ENCODE peak calls at places on chromosome X, in eight cellular contexts. L is fibroblast of lung, W is heart left ventricle, S is GM06990, Q is transverse colon, N is cardiac fibroblast, D is HFF-Myc, F is Panc1. B is an unnamed sample.

GRCh38 chrX:76538860-76539259 is 111.3 kb downstream of the MAGEE1 start:
- DNase-seq in L (no peak), F (no peak), W (no peak), Q (no peak), D (no peak), N (no peak), S (no peak), B (no peak)

GRCh38 chrX:22533898-22534297 is 261.2 kb downstream of the CBLL2 start:
- DNase-seq in W (no peak), L (peak), F (no peak), Q (no peak), S (no peak), D (no peak), N (no peak), B (no peak)

GRCh38 chrX:12115377-12115776 is 22.9 kb upstream of the FRMPD4 start:
- DNase-seq in L (no peak), F (no peak), D (no peak), N (no peak), W (no peak), S (no peak), Q (no peak), B (no peak)

GRCh38 chrX:136491832-136492231 is 4.1 kb downstream of the BRS3 start:
- DNase-seq in S (no peak), F (no peak), N (no peak), W (no peak), L (no peak), D (no peak), Q (no peak), B (no peak)

GRCh38 chrX:142250502-142250901 is 45.4 kb upstream of the MAGEC2 start:
- DNase-seq in D (no peak), Q (no peak), N (no peak), W (no peak), F (no peak), S (no peak), L (no peak), B (no peak)

GRCh38 chrX:15911729-15912550 is 57.3 kb upstream of the AP1S2 start:
- DNase-seq in N (peak), L (no peak), F (no peak), D (no peak), W (no peak), Q (no peak), S (peak), B (peak)

GRCh38 chrX:103565752-103566151 is 19.6 kb upstream of the TCEAL4 start:
- DNase-seq in F (no peak), S (no peak), L (peak), D (no peak), W (no peak), N (peak), Q (no peak), B (peak)

GRCh38 chrX:27964432-27964831 is 16.8 kb downstream of the DCAF8L1 start:
- DNase-seq in N (no peak), L (peak), W (no peak), D (no peak), F (no peak), S (no peak), Q (no peak), B (no peak)

GRCh38 chrX:46308106-46308505 is 237.1 kb downstream of the ZNF674 start:
- DNase-seq in L (no peak), D (no peak), W (no peak), S (no peak), N (no peak), Q (no peak), F (no peak), B (no peak)

GRCh38 chrX:132474522-132474921 is 14.3 kb downstream of the MBNL3 start:
- DNase-seq in F (no peak), S (no peak), Q (no peak), D (no peak), L (peak), N (peak), W (no peak), B (no peak)

GRCh38 chrX:24876782-24877315 is 138.9 kb downstream of the ARX start:
- DNase-seq in L (no peak), D (no peak), F (no peak), S (no peak), Q (no peak), N (no peak), W (no peak), B (no peak)

GRCh38 chrX:153474266-153474665 is 3.9 kb upstream of the HAUS7 start:
- DNase-seq in L (no peak), S (no peak), N (no peak), Q (no peak), W (no peak), D (no peak), F (no peak), B (no peak)

GRCh38 chrX:74535211-74535621 is 79.2 kb downstream of the RLIM start:
- DNase-seq in L (peak), D (peak), W (no peak), F (no peak), Q (peak), N (peak), S (no peak), B (peak)

GRCh38 chrX:74534569-74535038 is 79.8 kb downstream of the RLIM start:
- DNase-seq in N (no peak), L (peak), D (no peak), Q (no peak), F (no peak), W (no peak), S (peak), B (peak)

GRCh38 chrX:74537011-74537390 is 77.4 kb downstream of the RLIM start:
- DNase-seq in N (peak), D (no peak), F (no peak), S (no peak), Q (no peak), W (no peak), L (peak), B (peak)

GRCh38 chrX:74535633-74536141 is 78.7 kb downstream of the RLIM start:
- DNase-seq in W (peak), D (no peak), F (no peak), S (peak), N (peak), Q (peak), L (peak), B (peak)

GRCh38 chrX:74536142-74537010 is 78.0 kb downstream of the RLIM start:
- DNase-seq in W (peak), Q (peak), D (no peak), F (no peak), L (peak), S (peak), N (peak), B (peak)
- H3K4me3 ChIP-seq in W (peak), Q (peak), D (peak), F (peak), L (peak), S (peak), N (peak), B (peak)

GRCh38 chrX:133653363-133653762 is 238.1 kb upstream of the GPC4 start:
- DNase-seq in Q (no peak), W (no peak), S (no peak), D (no peak), N (no peak), L (no peak), F (no peak), B (no peak)
- TF ChIP-seq CTCF in Q (no peak), W (no peak), S (no peak), D (no peak), N (no peak), L (no peak), F (no peak), B (no peak)

GRCh38 chrX:122219226-122219625 is 964.9 kb upstream of the GRIA3 start:
- DNase-seq in F (no peak), W (no peak), N (no peak), D (no peak), S (no peak), Q (no peak), L (no peak), B (no peak)

GRCh38 chrX:122219735-122220134 is 964.3 kb upstream of the GRIA3 start:
- DNase-seq in F (no peak), D (no peak), Q (no peak), W (no peak), N (no peak), S (no peak), L (no peak), B (no peak)

GRCh38 chrX:122218666-122219065 is 965.4 kb upstream of the GRIA3 start:
- DNase-seq in N (no peak), Q (no peak), D (no peak), S (no peak), F (no peak), W (no peak), L (no peak), B (no peak)

DNA sequence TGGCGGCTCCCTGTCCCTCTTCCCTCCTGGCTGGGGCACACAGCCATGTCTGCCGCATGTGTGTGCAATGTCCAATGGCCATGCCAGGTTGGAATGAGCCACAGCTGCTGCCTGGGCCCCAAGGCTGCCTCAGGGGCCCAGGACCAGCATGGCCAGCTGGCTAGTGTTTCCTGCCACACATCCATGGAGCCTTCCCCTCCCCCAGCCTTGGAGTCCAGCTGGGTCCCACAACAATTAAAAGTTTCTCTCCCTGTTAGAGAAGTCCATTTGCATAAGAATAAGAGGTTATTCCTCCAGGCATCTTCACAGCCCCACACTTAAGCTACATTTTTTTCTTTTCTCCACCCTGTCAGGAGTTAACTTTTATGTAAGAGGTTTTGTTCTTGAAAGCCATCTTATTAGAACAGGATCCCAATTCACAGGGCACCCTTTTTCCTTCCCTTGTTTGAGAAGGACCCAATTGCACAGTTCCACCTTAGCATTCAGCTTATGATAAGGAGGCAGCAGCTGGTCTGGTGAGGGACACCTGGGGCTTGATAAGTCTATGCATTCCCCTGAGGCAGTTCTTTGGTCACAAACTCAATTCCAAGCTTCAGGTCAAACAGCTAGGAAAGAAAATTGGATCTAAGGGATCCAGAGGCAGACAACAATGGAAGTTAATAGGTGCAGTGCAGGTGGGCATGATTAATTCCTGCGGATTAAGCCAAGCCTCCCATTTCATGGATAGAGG is 963.3 kb upstream of the GRIA3 start:
- DNase-seq in F (no peak), S (no peak), Q (no peak), L (no peak), D (no peak), N (no peak), W (no peak), B (no peak)
- H3K4me3 ChIP-seq in F (no peak), S (no peak), Q (no peak), L (no peak), D (no peak), N (no peak), W (no peak), B (no peak)

GRCh38 chrX:82224961-82225360 is 1023.1 kb downstream of the SH3BGRL start:
- DNase-seq in Q (no peak), S (no peak), L (no peak), F (no peak), N (no peak), D (no peak), W (no peak), B (no peak)

GRCh38 chrX:82232679-82233078 is 1030.8 kb downstream of the SH3BGRL start:
- DNase-seq in D (no peak), N (no peak), F (no peak), L (no peak), S (no peak), Q (no peak), W (no peak), B (no peak)

DNA sequence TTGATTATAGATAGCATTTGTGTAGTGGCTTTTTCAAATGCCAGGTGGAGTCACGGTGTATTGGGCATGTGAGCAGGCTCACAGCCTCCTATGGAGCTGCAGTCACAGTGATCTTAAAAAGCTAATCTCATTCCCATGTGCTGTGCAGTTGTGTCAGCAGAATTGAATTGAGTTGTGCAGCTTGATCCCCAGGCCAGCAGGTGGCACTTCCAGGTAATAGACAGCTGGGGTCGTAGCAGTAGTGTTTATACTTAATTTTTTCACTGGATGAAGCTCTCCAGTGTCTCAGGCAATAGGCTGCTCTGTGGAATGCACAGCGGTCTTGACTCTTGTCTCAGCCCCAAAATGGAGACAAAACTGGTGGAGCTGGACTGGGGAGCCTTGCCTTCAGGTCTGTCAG is 1028.1 kb downstream of the SH3BGRL start:
- DNase-seq in L (no peak), W (no peak), S (no peak), Q (no peak), F (no peak), N (no peak), D (no peak), B (no peak)
- TF ChIP-seq CTCF in L (no peak), W (no peak), S (no peak), Q (no peak), F (no peak), N (no peak), D (no peak), B (no peak)

GRCh38 chrX:79366888-79367749 is at the start of gene ITM2A:
- DNase-seq in S (peak), D (no peak), F (no peak), N (peak), W (peak), L (no peak), Q (peak), B (peak)

GRCh38 chrX:79365591-79365990 is 1.5 kb downstream of the ITM2A start:
- DNase-seq in W (no peak), D (no peak), S (no peak), Q (no peak), L (no peak), F (no peak), N (no peak), B (no peak)

GRCh38 chrX:79369871-79370270 is 2.7 kb upstream of the ITM2A start:
- DNase-seq in Q (no peak), S (no peak), D (no peak), F (no peak), W (no peak), L (no peak), N (no peak), B (no peak)

GRCh38 chrX:79366556-79366887 is 612 bp downstream of the ITM2A start:
- DNase-seq in F (no peak), W (peak), Q (no peak), D (no peak), L (no peak), N (no peak), S (no peak), B (no peak)

GRCh38 chrX:79367907-79368306 is 773 bp upstream of the ITM2A start:
- DNase-seq in N (no peak), Q (no peak), W (no peak), S (no peak), F (no peak), L (no peak), D (no peak), B (no peak)
- H3K4me3 ChIP-seq in N (no peak), Q (no peak), W (no peak), S (no peak), F (no peak), L (no peak), D (no peak), B (no peak)

DNA sequence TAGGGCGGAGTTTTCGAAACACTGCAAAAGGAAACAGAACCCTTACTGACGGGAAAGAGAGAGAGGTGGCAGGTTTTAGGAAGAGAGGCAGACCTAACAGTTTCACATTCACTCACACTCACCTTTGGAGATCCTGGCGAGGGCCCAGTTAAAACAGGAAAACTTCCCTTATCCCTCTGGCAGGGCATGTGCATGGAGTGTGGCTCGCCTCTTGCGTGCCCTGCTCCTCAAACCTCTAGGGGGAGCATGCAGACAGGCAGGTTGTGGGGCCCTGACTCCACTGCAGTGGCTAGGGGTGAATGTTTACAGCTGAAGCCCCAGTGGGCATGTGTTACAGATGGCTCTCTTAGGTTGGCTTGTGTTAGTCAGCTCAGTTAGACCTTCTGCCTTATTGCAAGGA is 451.5 kb downstream of the UBE2NL start:
- DNase-seq in F (no peak), L (no peak), Q (no peak), N (no peak), S (no peak), W (no peak), D (no peak), B (no peak)
- TF ChIP-seq CTCF in F (no peak), L (no peak), Q (no peak), N (no peak), S (no peak), W (no peak), D (no peak), B (no peak)

B was measured in foreskin fibroblast.